ENCODE peak calls at places on chromosomes 1 and 21, in six cellular contexts. L is K562, S is fibroblast of lung, Q is mammary epithelial cell, I is neural progenitor cell, Z is H1. K is an unnamed sample.

GRCh38 chr1:228891134-228892034 is 156.1 kb downstream of the RHOU start:
- DNase-seq in S (no peak), L (no peak), Q (no peak), Z (no peak), I (no peak), K (no peak)

GRCh38 chr1:107748529-107748928 is 216.5 kb downstream of the VAV3 start:
- DNase-seq in I (peak; percentile 32), Q (peak; percentile 35), L (peak; percentile 4), Z (no peak), S (peak; percentile 46), K (peak; percentile 30)

GRCh38 chr21:37986751-37987399 is 70.6 kb upstream of the KCNJ6 start:
- DNase-seq in Q (no peak), S (no peak), Z (no peak), L (no peak), I (no peak), K (no peak)

GRCh38 chr1:55466921-55467320 is 251.8 kb upstream of the USP24 start:
- DNase-seq in I (no peak), S (no peak), Z (no peak), Q (no peak), L (no peak), K (no peak)

GRCh38 chr1:197933647-197934046 is 16.5 kb downstream of the LHX9 start:
- DNase-seq in S (no peak), Q (no peak), L (no peak), Z (no peak), I (no peak), K (no peak)

GRCh38 chr1:221527886-221528634 is 213.8 kb downstream of the DUSP10 start:
- DNase-seq in S (peak; percentile 8), I (no peak), Q (no peak), Z (no peak), L (no peak), K (no peak)

GRCh38 chr1:75392278-75392677 is 218.6 kb downstream of the SLC44A5 start:
- DNase-seq in I (no peak), Q (no peak), S (no peak), Z (no peak), L (no peak), K (no peak)

GRCh38 chr1:212600071-212600915 is 8.3 kb upstream of the ATF3 start:
- DNase-seq in S (no peak), I (no peak), Z (no peak), L (no peak), Q (no peak), K (no peak)

GRCh38 chr1:100927276-100927675 is 31.4 kb downstream of the SLC30A7 start:
- DNase-seq in Q (no peak), S (no peak), I (no peak), Z (no peak), L (no peak), K (no peak)

GRCh38 chr1:30048905-30049304 is 674.5 kb downstream of the MATN1 start:
- DNase-seq in S (no peak), Q (no peak), I (no peak), Z (no peak), L (no peak), K (no peak)

GRCh38 chr1:110190282-110190929 is 19.7 kb upstream of the KCNC4 start:
- DNase-seq in I (no peak), Z (no peak), Q (no peak), S (no peak), L (no peak), K (no peak)

GRCh38 chr1:110893908-110894490 is 21.1 kb downstream of the CD53 start:
- DNase-seq in Q (peak; percentile 8), Z (no peak), L (no peak), I (no peak), S (no peak), K (peak; percentile 31)

GRCh38 chr1:113433177-113433576 is 42.9 kb downstream of the MAGI3 start:
- DNase-seq in S (peak; percentile 26), Q (no peak), Z (no peak), L (no peak), I (no peak), K (no peak)

GRCh38 chr1:228369608-228370438 is 36.8 kb downstream of the TRIM11 start:
- DNase-seq in I (no peak), S (no peak), Z (no peak), L (peak; percentile 44), Q (no peak), K (no peak)

GRCh38 chr1:111571239-111571638 is 48.4 kb upstream of the RAP1A start:
- DNase-seq in Q (no peak), Z (no peak), S (no peak), L (peak; percentile 45), I (no peak), K (no peak)

GRCh38 chr1:105793541-105794146 is 1262.8 kb upstream of the PRMT6 start:
- DNase-seq in S (peak; percentile 8), Z (peak; percentile 56), I (peak; percentile 70), Q (peak; percentile 1), L (peak; percentile 37), K (peak; percentile 37)

GRCh38 chr1:153396461-153396860 is 5.6 kb upstream of the S100A8 start:
- DNase-seq in L (no peak), S (no peak), Z (peak; percentile 33), I (no peak), Q (no peak), K (no peak)
- H3K4me1 ChIP-seq in L (no peaks in the 10 kb centered on the region), S (no peaks in the 10 kb centered on the region), Z (no peaks in the 10 kb centered on the region), I (no peaks in the 10 kb centered on the region), Q (peaks cover 17% of the 10 kb centered on the region), K (no peaks in the 10 kb centered on the region)

DNA sequence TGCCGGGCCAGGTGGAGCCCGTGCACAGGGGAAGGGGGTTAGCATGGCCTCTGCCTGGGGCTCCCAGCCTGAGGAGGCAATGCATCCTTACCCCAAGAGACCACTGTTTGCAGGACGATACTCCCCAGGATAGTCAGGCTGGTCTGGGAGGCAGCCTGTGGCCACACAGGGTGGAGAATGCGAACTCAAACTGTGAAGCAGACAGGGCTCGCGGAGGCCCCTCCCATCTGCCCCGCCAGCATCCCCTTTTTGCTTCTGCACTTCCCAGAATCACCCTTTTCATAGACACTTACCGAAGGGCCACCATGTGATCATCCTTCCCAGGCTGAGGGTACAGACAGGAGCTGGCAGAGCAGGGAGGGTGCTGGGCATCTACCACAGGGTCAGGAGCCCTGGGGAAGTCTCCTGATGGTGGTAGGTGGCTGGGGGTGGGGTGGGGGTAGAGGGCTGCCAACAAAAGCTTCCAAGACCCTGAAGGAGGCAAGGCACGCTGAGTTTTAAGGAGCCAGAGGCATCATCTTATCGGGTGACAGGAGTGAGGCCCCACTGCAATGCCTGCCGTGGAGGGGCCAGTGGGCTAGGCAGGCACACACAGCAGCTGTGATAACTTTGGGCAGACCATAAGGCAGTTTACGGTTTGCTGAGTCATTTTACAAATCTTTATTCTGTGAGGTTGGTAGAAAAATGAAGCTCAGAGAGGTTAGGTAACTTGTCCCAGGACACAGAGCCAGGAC is 31.3 kb upstream of the BTG2 start:
- DNase-seq in S (no peak), I (peak; percentile 32), Z (no peak), L (no peak), Q (no peak), K (peak; percentile 62)
- H2AFZ ChIP-seq in S (no peak overlapping the region), I (peak overlapping the region; percentile 54), Z (peak overlapping the region; percentile 75), L (peak overlapping the region; percentile 90), Q (peak overlapping the region; percentile 71), K (no peak overlapping the region)

GRCh38 chr21:44971672-44971995 is 31.8 kb downstream of the SLX9 start:
- DNase-seq in L (no peak), I (no peak), Q (no peak), Z (no peak), S (no peak), K (no peak)

GRCh38 chr21:44972821-44973220 is 33.0 kb downstream of the SLX9 start:
- DNase-seq in I (no peak), S (no peak), Q (no peak), Z (no peak), L (peak; percentile 44), K (no peak)

GRCh38 chr21:44970766-44971671 is 31.2 kb downstream of the SLX9 start:
- DNase-seq in Z (no peak), L (no peak), S (no peak), Q (no peak), I (no peak), K (no peak)

GRCh38 chr21:44973598-44973997 is 33.8 kb downstream of the SLX9 start:
- DNase-seq in I (no peak), S (no peak), Z (no peak), L (no peak), Q (no peak), K (no peak)

DNA sequence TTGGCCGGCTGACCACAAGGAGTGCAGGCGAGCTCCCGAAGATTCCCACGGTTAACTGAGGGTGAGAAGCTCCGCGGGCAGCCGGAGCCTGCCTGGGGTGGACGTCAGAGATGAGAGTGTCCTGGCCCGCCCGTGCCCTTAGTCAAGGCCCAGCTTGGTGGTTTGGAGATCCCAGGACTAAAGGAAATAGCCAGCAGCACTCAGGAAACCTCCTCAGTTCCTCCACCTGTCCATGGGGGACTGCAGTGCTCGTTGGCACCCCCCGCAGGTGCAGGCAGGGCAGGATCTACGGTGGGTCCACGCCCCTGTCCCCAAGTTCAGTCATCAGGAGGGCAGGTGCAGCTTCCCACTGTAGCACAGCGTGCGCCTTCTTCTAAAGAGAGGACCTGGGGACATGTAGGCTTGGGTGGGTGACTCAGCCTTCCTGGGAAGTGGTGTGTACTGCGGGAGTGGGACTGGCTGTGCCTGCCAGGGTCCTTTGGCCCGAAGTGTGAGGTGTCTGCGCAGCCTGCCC is 32.5 kb downstream of the SLX9 start:
- DNase-seq in Z (no peak), S (no peak), I (no peak), Q (no peak), L (no peak), K (no peak)
- TF ChIP-seq CTCF in Z (peak; percentile 46), S (no peak), I (no peak), Q (no peak), L (peak; percentile 18), K (peak; percentile 45)

DNA sequence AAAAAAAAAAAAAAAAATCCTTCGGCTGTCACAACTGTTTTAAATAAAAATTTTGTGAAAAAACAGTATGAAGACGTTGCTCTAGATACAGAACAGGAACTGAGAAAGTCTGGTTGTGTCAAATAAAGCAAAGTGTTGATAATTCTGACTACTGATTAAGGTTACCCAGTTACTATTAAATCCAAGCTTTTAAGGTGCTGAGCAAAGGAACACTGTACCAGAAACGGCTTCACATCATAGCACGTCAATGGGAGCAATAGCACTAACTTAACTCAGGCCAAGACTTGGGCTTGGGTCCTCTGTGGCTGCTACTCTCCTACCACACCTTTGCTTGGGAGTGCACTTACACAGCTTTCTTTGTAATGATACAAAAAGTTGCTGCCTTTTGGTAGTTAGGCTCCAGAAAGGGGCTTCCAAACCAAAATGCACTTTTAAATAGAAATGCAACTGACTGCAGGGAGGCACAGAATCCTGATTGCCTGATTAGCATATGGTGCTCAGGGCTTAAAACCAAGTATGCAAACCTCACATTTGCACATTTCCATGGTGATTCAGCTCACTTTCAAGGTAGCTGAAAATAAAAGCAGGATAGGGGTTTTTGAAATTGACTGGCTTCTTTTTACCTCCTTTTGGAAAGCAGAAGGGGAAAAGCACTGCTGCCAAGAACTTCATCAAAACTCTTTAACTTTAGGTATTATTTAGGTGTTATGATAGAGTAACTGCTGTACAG is 6.3 kb downstream of the MCL1 start:
- DNase-seq in S (no peak), L (no peak), Q (no peak), I (no peak), Z (no peak), K (peak; percentile 60)
- H3K4me1 ChIP-seq in S (peaks cover 22% of the 10 kb centered on the region), L (peaks cover 24% of the 10 kb centered on the region), Q (peaks cover 44% of the 10 kb centered on the region), I (peaks cover 38% of the 10 kb centered on the region), Z (peaks cover 31% of the 10 kb centered on the region), K (peaks cover 79% of the 10 kb centered on the region)